ENCODE peak calls at places on chromosomes 7 and 10, in six cellular contexts. V is kidney epithelial cell; J is psoas muscle; B is endothelial cell; K is GM04504; E is naive thymus-derived CD8-positive, alpha-beta T cell. A is an unnamed sample.

GRCh38 chr10:11263039-11263345 is 245.3 kb downstream of the CELF2 start:
- DNase-seq in V (no peak), J (no peak), B (no peak), K (no peak), E (no peak), A (no peak)

GRCh38 chr7:130149575-130150139 is 55.5 kb downstream of the TMEM209 start:
- DNase-seq in V (no peak), J (no peak), B (peak), K (no peak), E (no peak), A (no peak)

GRCh38 chr7:141115949-141116348 is 42.1 kb downstream of the TMEM178B start:
- DNase-seq in V (no peak), J (no peak), B (no peak), K (no peak), E (no peak), A (no peak)

GRCh38 chr7:50728184-50728583 is 54.5 kb downstream of the GRB10 start:
- DNase-seq in V (no peak), J (no peak), B (no peak), K (peak), E (no peak), A (no peak)

GRCh38 chr7:150973571-150974451 is 4.3 kb downstream of the KCNH2 start:
- DNase-seq in V (no peak), J (no peak), B (no peak), K (no peak), E (no peak), A (no peak)

GRCh38 chr10:116127296-116127695 is 145.7 kb downstream of the GFRA1 start:
- DNase-seq in V (no peak), J (no peak), B (no peak), K (no peak), E (no peak), A (no peak)

GRCh38 chr10:97385565-97385964 is 15.6 kb downstream of the RRP12 start:
- DNase-seq in V (no peak), J (no peak), B (no peak), K (no peak), E (no peak), A (no peak)

GRCh38 chr7:100825760-100826545 is 1.4 kb downstream of the EPHB4 start:
- DNase-seq in V (no peak), J (peak), B (no peak), K (no peak), E (no peak), A (no peak)

GRCh38 chr7:85600425-85600824 is 413.6 kb upstream of the SEMA3D start:
- DNase-seq in V (no peak), J (no peak), B (peak), K (peak), E (no peak), A (no peak)

GRCh38 chr10:16436758-16437539 is at the start of gene PTER:
- DNase-seq in V (peak), J (peak), B (peak), K (peak), E (peak), A (peak)

GRCh38 chr10:86523348-86523747 is 1.8 kb upstream of the WAPL start:
- DNase-seq in V (no peak), J (no peak), B (no peak), K (no peak), E (no peak), A (no peak)

GRCh38 chr7:80018941-80019808 is 115.5 kb upstream of the GNAI1 start:
- DNase-seq in V (no peak), J (no peak), B (peak), K (peak), E (peak), A (peak)

GRCh38 chr10:93542358-93542791 is 24.1 kb upstream of the FFAR4 start:
- DNase-seq in V (no peak), J (peak), B (peak), K (no peak), E (no peak), A (no peak)

GRCh38 chr7:95921543-95921942 is 149.2 kb downstream of the DYNC1I1 start:
- DNase-seq in V (no peak), J (no peak), B (no peak), K (peak), E (no peak), A (no peak)

GRCh38 chr7:51589111-51589510 is 272.5 kb upstream of the COBL start:
- DNase-seq in V (no peak), J (no peak), B (no peak), K (no peak), E (no peak), A (no peak)

GRCh38 chr10:78899996-78900714 is 168.6 kb upstream of the ZMIZ1 start:
- DNase-seq in V (no peak), J (peak), B (no peak), K (no peak), E (no peak), A (no peak)

GRCh38 chr10:101176577-101176976 is 45.5 kb downstream of the TLX1 start:
- DNase-seq in V (no peak), J (no peak), B (no peak), K (no peak), E (no peak), A (no peak)

GRCh38 chr7:119175916-119176627 is 951.6 kb downstream of the ANKRD7 start:
- DNase-seq in V (peak), J (no peak), B (peak), K (peak), E (no peak), A (peak)

GRCh38 chr7:75985518-75986146 is 8.8 kb downstream of the TMEM120A start:
- DNase-seq in V (no peak), J (peak), B (no peak), K (no peak), E (no peak), A (no peak)

GRCh38 chr7:14024406-14024805 is 34.9 kb upstream of the ETV1 start:
- DNase-seq in V (no peak), J (no peak), B (no peak), K (no peak), E (no peak), A (no peak)

GRCh38 chr10:124104011-124104627 is 10.7 kb upstream of the CHST15 start:
- DNase-seq in V (no peak), J (no peak), B (no peak), K (no peak), E (no peak), A (no peak)

GRCh38 chr10:860519-860918 is 71.0 kb downstream of the LARP4B start:
- DNase-seq in V (no peak), J (no peak), B (no peak), K (peak), E (no peak), A (no peak)

GRCh38 chr7:156942708-156943090 is 6.8 kb upstream of the NOM1 start:
- DNase-seq in V (no peak), J (no peak), B (no peak), K (no peak), E (no peak), A (peak)

GRCh38 chr10:31822150-31822549 is 106.5 kb downstream of the ARHGAP12 start:
- DNase-seq in V (no peak), J (no peak), B (no peak), K (no peak), E (no peak), A (no peak)

GRCh38 chr10:114634607-114634974 is 23.5 kb downstream of the ABLIM1 start:
- DNase-seq in V (peak), J (no peak), B (no peak), K (peak), E (no peak), A (peak)

GRCh38 chr7:31122649-31123058 is 70.5 kb downstream of the ADCYAP1R1 start:
- DNase-seq in V (peak), J (peak), B (peak), K (peak), E (no peak), A (peak)

GRCh38 chr10:32070645-32071044 is 14.4 kb upstream of the KIF5B start:
- DNase-seq in V (no peak), J (no peak), B (no peak), K (no peak), E (no peak), A (no peak)

GRCh38 chr10:23525406-23525805 is 86.5 kb downstream of the OTUD1 start:
- DNase-seq in V (no peak), J (no peak), B (no peak), K (no peak), E (peak), A (no peak)

GRCh38 chr7:123424463-123424862 is 109.9 kb downstream of the IQUB start:
- DNase-seq in V (no peak), J (no peak), B (no peak), K (no peak), E (no peak), A (no peak)